ENCODE peak calls at places on chromosomes 2 and 18, in four cellular contexts. D, U, W and Z are unnamed samples.

GRCh38 chr2:61636686-61637085 is 98.5 kb upstream of the XPO1 start:
- DNase-seq in D (no peak), U (no peak), W (no peak), Z (no peak)

GRCh38 chr2:193584522-193584938 is 1389.8 kb upstream of the TMEFF2 start:
- DNase-seq in D (peak), U (peak), W (no peak), Z (peak)

GRCh38 chr2:49827366-49827765 is 673.1 kb upstream of the FSHR start:
- DNase-seq in D (no peak), U (no peak), W (no peak), Z (no peak)

GRCh38 chr18:59699061-59699460 is 1.8 kb upstream of the CCBE1 start:
- DNase-seq in D (no peak), U (no peak), W (no peak), Z (no peak)

GRCh38 chr2:224946911-224947310 is 95.4 kb downstream of the DOCK10 start:
- DNase-seq in D (no peak), U (no peak), W (no peak), Z (no peak)

GRCh38 chr2:183162362-183162761 is 38.1 kb downstream of the NUP35 start:
- DNase-seq in D (no peak), U (no peak), W (no peak), Z (no peak)

GRCh38 chr2:206260427-206261012 is 13.9 kb upstream of the ZDBF2 start:
- DNase-seq in D (peak), U (peak), W (no peak), Z (peak)

GRCh38 chr2:184743096-184743495 is 144.8 kb downstream of the ZNF804A start:
- DNase-seq in D (no peak), U (no peak), W (no peak), Z (no peak)

DNA sequence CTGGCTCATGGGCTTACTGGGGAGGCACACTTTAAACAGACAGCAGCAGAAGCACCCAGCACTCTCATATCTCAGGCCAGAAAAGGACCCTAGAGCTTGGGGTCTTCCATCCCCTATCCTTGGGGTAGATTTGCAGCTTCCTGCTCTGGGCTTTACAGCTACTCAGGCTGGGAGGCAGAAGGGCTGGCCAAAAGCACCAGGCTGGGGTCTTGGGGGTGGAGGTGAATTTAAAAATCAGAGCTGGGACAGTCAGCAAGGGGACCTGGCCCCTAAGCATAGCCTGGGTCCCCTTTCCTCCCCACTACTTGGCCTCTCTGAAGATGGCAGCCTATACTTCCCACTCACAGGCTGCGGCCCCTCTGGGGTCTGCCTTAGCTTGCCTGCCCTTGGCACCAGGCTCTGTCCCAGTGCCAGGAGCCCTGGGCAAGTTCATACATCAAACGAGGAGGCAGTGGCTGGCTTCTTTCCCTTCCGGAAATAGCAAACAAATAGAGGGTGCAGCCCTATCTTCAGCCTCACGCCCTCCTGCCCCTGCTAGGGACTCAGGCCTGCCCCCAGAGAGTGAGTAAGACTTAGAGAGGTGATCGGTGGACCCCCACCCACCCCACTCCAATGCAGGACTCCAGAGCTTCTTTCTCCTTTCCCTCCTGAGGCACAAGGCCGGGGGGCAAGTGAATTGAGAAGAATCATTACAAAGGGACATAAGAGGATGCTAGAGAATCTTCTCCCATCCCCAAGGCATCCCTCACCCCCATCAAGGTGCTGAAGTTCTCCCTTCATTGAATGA is 26.0 kb upstream of the TNS1 start:
- DNase-seq in D (no peak), U (no peak), W (no peak), Z (no peak)
- TF ChIP-seq PBX3 in D (no peak), U (no peak), W (no peak), Z (no peak)

DNA sequence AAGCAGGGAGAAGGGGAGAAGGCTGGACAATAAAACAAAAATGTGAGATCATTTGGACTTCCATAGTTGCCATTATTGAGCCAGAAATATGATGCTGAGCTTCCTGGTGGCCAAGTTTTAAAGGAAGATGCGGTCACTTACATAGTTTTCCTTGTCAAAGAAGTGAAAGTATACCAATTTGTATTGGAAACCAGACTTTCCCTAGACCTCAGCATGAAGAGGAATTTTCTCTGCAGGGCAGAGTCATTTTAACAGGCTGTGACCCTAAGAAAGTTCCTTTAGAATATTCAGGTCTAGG is 111.0 kb downstream of the GATA6 start:
- DNase-seq in D (no peak), U (no peak), W (no peak), Z (no peak)
- TF ChIP-seq PBX3 in D (no peak), U (no peak), W (no peak), Z (no peak)

DNA sequence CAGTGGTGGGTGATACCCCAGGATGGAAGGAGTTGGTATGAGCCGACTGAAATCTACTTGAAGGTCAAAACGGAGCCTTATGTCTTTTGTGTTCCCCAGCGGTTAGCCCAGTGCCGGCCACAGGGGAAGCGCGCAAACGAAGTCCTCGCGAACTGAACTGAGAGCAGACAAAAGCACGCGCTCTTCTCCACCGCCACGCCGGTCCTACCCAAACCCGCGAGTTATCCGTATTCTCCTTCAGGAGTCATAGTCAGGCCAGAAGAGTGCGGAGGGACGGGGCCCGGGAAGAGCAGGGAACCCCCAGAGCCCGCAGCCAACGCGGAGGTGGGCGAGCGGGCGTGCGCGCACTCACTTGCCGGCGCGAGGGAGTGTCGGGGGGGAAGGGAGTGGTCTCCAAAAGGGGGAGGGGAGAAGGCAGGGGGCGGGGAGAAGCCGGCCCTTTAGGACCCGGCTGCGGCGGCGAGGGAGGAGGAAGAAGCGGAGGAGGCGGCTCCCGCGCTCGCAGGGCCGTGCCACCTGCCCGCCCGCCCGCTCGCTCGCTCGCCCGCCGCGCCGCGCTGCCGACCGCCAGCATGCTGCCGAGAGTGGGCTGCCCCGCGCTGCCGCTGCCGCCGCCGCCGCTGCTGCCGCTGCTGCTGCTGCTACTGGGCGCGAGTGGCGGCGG is at the start of gene IGFBP2:
- DNase-seq in D (no peak), U (peak), W (no peak), Z (peak)
- TF ChIP-seq PBX3 in D (no peak), U (no peak), W (no peak), Z (no peak)

DNA sequence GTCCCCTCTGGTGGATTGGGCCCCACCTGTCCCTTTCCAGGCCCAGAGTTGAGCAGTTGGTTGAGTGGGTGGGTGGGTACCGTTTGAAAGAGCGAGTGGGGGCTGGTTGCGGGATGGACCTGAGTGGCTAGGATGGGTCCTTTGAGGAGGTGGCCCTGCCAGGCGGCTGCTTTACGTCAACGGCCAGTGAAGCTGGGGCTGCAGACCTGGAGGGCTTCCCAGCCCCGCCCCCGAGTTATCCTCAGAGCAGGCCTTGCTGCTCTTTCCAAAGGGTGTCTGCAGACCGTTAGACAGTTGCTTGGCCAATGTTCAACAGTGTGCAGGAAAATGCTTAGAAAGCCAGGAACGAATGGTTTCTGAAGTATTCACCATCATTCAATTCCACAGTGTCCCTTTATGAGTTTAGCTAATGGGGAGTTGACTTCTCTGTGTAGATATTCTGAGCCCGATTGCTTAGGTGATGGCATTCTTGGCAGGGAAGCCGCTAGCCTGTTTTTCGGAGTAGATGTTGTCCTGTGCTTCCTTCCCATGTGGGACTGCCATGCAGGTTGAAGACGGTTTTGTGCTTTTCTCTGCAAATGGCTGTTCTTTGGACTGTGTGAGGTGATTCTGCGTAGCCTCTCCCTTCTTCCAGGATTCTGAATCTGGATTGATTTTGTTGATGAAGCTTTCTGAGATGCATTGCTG is 45.7 kb downstream of the LDLRAD4 start:
- DNase-seq in D (no peak), U (no peak), W (no peak), Z (peak)
- TF ChIP-seq PBX3 in D (no peak), U (no peak), W (no peak), Z (no peak)

GRCh38 chr2:217270801-217271121 is 410.9 kb upstream of the TNP1 start:
- DNase-seq in D (no peak), U (no peak), W (no peak), Z (no peak)
- TF ChIP-seq PBX3 in D (no peak), U (no peak), W (no peak), Z (no peak)

DNA sequence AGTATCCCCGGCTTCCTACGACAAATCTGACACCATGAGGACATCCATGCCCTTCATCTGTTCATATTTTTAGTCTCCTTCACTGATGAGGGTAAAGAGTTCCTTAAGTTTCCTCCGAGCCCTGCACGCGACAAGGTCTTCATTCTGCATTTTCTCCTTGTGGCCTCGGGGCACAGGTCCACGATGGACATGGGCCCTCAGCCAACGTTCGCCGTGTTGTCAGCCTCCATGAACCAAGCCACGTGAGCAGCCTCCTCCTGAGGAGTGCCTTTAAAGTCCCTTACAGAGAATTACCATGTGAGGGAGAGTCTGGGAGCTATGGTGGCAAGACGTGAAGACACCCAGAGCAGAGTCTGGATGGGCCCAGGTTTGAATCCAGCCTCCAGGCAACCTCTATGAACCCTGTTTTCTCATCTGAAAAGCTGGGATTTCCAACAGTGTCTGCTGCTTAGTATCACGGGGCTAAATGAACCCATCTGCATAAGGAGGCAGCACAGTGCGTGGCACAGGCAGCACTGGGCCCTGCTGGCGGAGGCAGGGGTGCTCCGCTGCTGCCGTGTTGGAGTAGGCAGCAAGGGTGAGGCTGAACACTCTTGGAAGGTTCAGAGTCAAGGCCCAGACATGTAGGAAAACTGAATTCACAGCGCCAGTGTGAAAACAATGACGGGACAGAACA is 54.1 kb downstream of the EIPR1 start:
- DNase-seq in D (no peak), U (no peak), W (no peak), Z (no peak)
- TF ChIP-seq PBX3 in D (no peak), U (no peak), W (no peak), Z (no peak)

GRCh38 chr2:189258604-189259003 is 79.0 kb upstream of the COL5A2 start:
- DNase-seq in D (no peak), U (no peak), W (no peak), Z (no peak)

GRCh38 chr2:189253841-189254240 is 74.3 kb upstream of the COL5A2 start:
- DNase-seq in D (no peak), U (no peak), W (no peak), Z (no peak)

GRCh38 chr2:189252991-189253680 is 73.6 kb upstream of the COL5A2 start:
- DNase-seq in D (no peak), U (peak), W (no peak), Z (no peak)

GRCh38 chr2:189255711-189256110 is 76.2 kb upstream of the COL5A2 start:
- DNase-seq in D (no peak), U (no peak), W (no peak), Z (no peak)

GRCh38 chr2:189254268-189254883 is 74.8 kb upstream of the COL5A2 start:
- DNase-seq in D (no peak), U (peak), W (no peak), Z (peak)
- TF ChIP-seq PBX3 in D (no peak), U (no peak), W (no peak), Z (no peak)

DNA sequence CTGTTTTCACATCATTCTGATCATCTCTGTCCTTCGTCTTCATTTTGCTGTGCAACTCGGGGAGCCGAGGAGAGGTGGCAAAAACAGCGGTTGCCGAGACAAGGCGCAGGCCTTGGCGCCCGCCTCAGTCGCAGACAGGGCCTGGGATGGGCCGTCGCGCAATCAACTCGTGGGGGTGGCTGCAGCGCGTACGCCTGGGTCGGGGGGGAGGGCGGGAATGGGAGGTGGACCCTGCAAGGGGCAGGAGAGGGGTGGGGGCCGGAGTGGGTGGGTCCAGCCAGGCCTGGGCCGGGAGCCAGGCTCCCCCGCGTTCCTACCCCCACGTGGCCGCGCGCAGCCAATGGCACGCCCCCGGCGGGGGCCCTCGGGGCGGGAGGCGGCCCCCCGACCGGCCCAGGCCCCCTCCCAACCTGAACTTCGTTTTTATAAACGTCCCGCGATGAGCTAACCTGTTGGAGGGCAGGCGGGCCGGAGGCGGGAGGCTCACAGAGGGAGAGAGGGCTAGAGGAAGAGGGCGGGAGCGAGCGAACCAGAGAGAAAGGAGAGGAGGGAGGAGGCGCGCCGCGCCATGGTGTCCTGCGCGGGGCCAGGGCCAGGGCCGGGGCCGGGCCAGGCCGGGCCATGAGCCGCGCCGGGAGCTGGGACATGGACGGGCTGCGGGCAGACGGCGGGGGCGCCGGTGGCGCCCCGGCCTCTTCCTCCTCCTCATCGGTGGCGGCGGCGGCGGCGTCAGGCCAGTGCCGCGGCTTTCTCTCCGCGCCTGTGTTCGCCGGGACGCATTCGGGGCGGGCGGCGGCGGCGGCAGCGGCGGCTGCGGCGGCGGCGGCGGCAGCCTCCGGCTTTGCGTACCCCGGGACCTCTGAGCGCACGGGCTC is at the start of gene HOXD13:
- DNase-seq in D (no peak), U (no peak), W (no peak), Z (peak)
- TF ChIP-seq PBX3 in D (no peak), U (no peak), W (no peak), Z (no peak)

GRCh38 chr2:236939271-236939670 is 146.4 kb upstream of the COPS8 start:
- DNase-seq in D (no peak), U (no peak), W (no peak), Z (no peak)
- TF ChIP-seq PBX3 in D (no peak), U (no peak), W (no peak), Z (no peak)

DNA sequence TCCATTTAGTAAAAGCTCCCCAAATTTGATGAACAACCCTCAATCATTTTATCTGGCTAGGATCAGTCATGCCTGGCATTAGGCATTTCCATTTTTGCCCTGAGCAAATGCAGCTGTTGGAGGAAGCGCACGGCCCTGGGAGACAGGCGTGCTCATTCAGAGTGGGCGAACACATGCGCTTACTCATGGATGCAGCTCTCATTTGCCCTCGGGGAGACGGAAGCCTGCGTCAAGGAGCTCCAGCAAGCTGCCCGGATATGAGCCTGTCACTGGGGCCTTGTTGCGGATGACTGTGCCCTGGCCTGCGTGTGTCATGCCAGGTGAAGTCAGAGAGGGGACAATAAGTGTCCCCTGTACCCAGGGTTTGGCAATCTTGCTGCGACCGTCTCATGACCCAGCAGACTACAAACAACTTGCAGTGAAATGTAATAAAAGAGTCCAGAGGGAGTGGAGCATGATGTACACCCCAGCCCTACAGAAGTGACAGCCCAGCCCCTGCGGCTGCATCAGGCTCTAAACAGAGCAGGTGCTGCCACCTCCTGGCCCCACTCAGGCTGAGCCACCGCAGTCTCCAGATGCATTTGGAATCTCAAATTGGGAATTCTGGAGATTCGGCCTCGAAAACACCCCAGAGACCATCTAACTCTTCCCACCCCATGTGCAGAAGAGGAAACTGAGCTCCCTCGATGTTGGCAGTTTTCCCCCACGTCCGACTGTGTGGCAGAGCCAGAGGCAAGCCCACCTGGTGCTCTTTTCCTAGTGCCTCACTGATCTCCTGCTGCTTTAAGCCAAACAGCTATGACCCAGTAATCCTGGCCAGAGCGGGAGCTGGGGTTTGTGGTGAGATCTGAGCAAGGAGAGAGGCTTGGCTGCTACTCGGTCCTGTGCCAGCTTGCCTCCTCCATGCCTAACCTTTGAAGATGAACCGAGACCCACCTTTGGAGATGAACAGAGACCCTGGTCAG is 105.0 kb upstream of the ALK start:
- DNase-seq in D (peak), U (peak), W (no peak), Z (peak)
- TF ChIP-seq PBX3 in D (no peak), U (no peak), W (no peak), Z (peak)